ENCODE peak calls at places on chromosomes 6 and 20, in eight cellular contexts. G, Q, R, X, B, T, V and F are unnamed samples.

GRCh38 chr20:50320910-50321796 is 130.5 kb downstream of the CEBPB start:
- DNase-seq in G (peak), Q (peak), R (peak), X (peak), B (no peak), T (peak), V (peak), F (no peak)

GRCh38 chr20:57383447-57384347 is 7.5 kb upstream of the RBM38 start:
- DNase-seq in G (no peak), Q (no peak), R (peak), X (no peak), B (peak), T (no peak), V (no peak), F (no peak)

GRCh38 chr6:154510144-154510905 is at the start of gene CNKSR3:
- DNase-seq in G (peak), Q (peak), R (peak), X (peak), B (no peak), T (peak), V (peak), F (peak)

GRCh38 chr20:23658989-23659609 is 21.3 kb upstream of the CST3 start:
- DNase-seq in G (no peak), Q (no peak), R (no peak), X (no peak), B (no peak), T (no peak), V (no peak), F (no peak)

GRCh38 chr20:43748274-43748673 is 21.5 kb upstream of the GTSF1L start:
- DNase-seq in G (peak), Q (peak), R (no peak), X (no peak), B (no peak), T (no peak), V (no peak), F (no peak)

GRCh38 chr6:32843321-32843978 is 397 bp downstream of the PSMB8 start:
- DNase-seq in G (peak), Q (peak), R (no peak), X (no peak), B (no peak), T (no peak), V (no peak), F (no peak)

GRCh38 chr6:42453649-42454427 is 2.1 kb upstream of the TRERF1 start:
- DNase-seq in G (peak), Q (peak), R (peak), X (peak), B (peak), T (peak), V (peak), F (no peak)

GRCh38 chr20:45963059-45964011 is 8.7 kb downstream of the ZNF335 start:
- DNase-seq in G (peak), Q (peak), R (no peak), X (no peak), B (no peak), T (no peak), V (no peak), F (no peak)

GRCh38 chr20:1900321-1900791 is 5.1 kb downstream of the SIRPA start:
- DNase-seq in G (peak), Q (peak), R (peak), X (peak), B (no peak), T (peak), V (peak), F (peak)

GRCh38 chr20:36541227-36542018 is at the start of gene MYL9:
- DNase-seq in G (peak), Q (peak), R (peak), X (peak), B (no peak), T (peak), V (peak), F (no peak)

GRCh38 chr6:17042422-17043147 is 59.3 kb upstream of the STMND1 start:
- DNase-seq in G (peak), Q (peak), R (peak), X (no peak), B (no peak), T (no peak), V (peak), F (peak)

GRCh38 chr20:53608456-53609413 is 15.1 kb upstream of the ZNF217 start:
- DNase-seq in G (no peak), Q (peak), R (peak), X (peak), B (peak), T (no peak), V (no peak), F (no peak)

GRCh38 chr6:155417454-155417853 is 38.2 kb downstream of the NOX3 start:
- DNase-seq in G (peak), Q (peak), R (no peak), X (no peak), B (no peak), T (no peak), V (no peak), F (no peak)

GRCh38 chr6:90302320-90302719 is 5.7 kb upstream of the BACH2 start:
- DNase-seq in G (no peak), Q (no peak), R (no peak), X (no peak), B (no peak), T (no peak), V (no peak), F (no peak)
- H3K27ac ChIP-seq in G (no peak), Q (no peak), R (no peak), X (no peak), B (no peak), T (no peak), V (no peak), F (no peak)

GRCh38 chr6:43521836-43522235 is 4.9 kb downstream of the POLR1C start:
- DNase-seq in G (no peak), Q (no peak), R (no peak), X (no peak), B (no peak), T (no peak), V (no peak), F (no peak)

GRCh38 chr6:43522547-43523263 is 5.8 kb downstream of the POLR1C start:
- DNase-seq in G (no peak), Q (no peak), R (no peak), X (no peak), B (no peak), T (no peak), V (no peak), F (no peak)

GRCh38 chr6:43520097-43520496 is 3.2 kb downstream of the POLR1C start:
- DNase-seq in G (no peak), Q (no peak), R (no peak), X (no peak), B (no peak), T (no peak), V (no peak), F (no peak)

GRCh38 chr6:43523282-43523681 is 6.4 kb downstream of the POLR1C start:
- DNase-seq in G (no peak), Q (no peak), R (no peak), X (no peak), B (no peak), T (no peak), V (no peak), F (no peak)

DNA sequence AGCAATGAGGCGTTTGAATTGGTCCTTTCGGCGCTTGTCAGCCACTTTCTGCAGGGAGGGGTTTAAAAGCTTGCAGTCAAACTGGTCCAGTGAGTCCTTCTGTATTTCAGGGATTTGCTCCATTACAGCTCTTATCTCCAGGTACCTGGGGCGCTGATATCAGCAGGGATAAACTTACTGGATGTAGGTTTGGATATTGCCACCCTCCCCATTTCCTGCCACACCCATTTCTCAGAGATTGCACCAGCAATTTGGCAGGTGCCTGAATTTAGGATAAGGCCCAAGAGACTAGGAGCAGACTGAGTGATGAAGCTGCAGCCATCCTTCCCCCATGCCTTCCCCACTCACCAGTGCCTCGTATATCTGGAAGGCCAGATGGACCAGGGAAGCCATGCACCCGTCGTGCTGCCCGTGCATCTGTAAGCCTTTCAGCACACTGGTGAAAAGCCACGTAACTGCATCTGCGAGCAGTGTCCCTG is 7.6 kb downstream of the POLR1C start:
- DNase-seq in G (no peak), Q (no peak), R (no peak), X (no peak), B (no peak), T (no peak), V (no peak), F (no peak)
- H3K27ac ChIP-seq in G (no peak), Q (no peak), R (no peak), X (no peak), B (no peak), T (no peak), V (no peak), F (no peak)

GRCh38 chr6:160258346-160259142 is at the start of gene SLC22A2:
- DNase-seq in G (no peak), Q (no peak), R (no peak), X (no peak), B (no peak), T (no peak), V (no peak), F (no peak)
- H3K27ac ChIP-seq in G (no peak), Q (no peak), R (no peak), X (no peak), B (no peak), T (no peak), V (no peak), F (no peak)

GRCh38 chr20:37846573-37846972 is 56.4 kb upstream of the VSTM2L start:
- DNase-seq in G (no peak), Q (no peak), R (no peak), X (no peak), B (no peak), T (no peak), V (no peak), F (no peak)
- H3K27ac ChIP-seq in G (no peak), Q (no peak), R (no peak), X (no peak), B (no peak), T (no peak), V (no peak), F (no peak)